ENCODE peak calls at places on chromosomes 11 and 22, in eight cellular contexts. T is sigmoid colon, R is stomach, W is suprapubic skin, P is A549, K is tibial nerve, F is K562, I is GM12878. Y is an unnamed sample. For H3K9me3, the result is how much of the 10 kb centered on the place peaks cover.

GRCh38 chr11:76448506-76448905 is 3.7 kb downstream of the EMSY start:
- DNase-seq in T (no peak), R (no peak), W (no peak), P (no peak), K (no peak), F (no peak), I (no peak), Y (no peak)

GRCh38 chr11:86183694-86184093 is 60.9 kb upstream of the EED start:
- DNase-seq in T (no peak), R (no peak), W (no peak), P (no peak), K (no peak), F (peak), I (no peak), Y (no peak)

GRCh38 chr11:83008581-83008923 is 63.1 kb downstream of the RAB30 start:
- DNase-seq in T (no peak), R (no peak), W (no peak), P (no peak), K (no peak), F (no peak), I (no peak), Y (no peak)

GRCh38 chr11:121692236-121692635 is 239.5 kb upstream of the SORL1-AS1 start:
- DNase-seq in T (no peak), R (no peak), W (no peak), P (no peak), K (no peak), F (no peak), I (no peak), Y (no peak)

GRCh38 chr11:20661445-20661844 is 7.9 kb upstream of the NELL1 start:
- DNase-seq in T (no peak), R (no peak), W (no peak), P (no peak), K (no peak), F (no peak), I (no peak), Y (no peak)

GRCh38 chr11:90468923-90469322 is 246.1 kb upstream of the CHORDC1 start:
- DNase-seq in T (no peak), R (no peak), W (no peak), P (peak), K (no peak), F (no peak), I (no peak), Y (no peak)

GRCh38 chr22:17972385-17973181 is 51.8 kb downstream of the MICAL3 start:
- DNase-seq in T (no peak), R (no peak), W (no peak), P (peak), K (no peak), F (no peak), I (no peak), Y (peak)

GRCh38 chr11:87031433-87032170 is 6.1 kb upstream of the TMEM135 start:
- DNase-seq in T (no peak), R (no peak), W (no peak), P (no peak), K (no peak), F (no peak), I (no peak), Y (no peak)

GRCh38 chr11:121870202-121871045 is 245.6 kb downstream of the BLID start:
- DNase-seq in T (no peak), R (no peak), W (no peak), P (no peak), K (no peak), F (no peak), I (no peak), Y (no peak)

DNA sequence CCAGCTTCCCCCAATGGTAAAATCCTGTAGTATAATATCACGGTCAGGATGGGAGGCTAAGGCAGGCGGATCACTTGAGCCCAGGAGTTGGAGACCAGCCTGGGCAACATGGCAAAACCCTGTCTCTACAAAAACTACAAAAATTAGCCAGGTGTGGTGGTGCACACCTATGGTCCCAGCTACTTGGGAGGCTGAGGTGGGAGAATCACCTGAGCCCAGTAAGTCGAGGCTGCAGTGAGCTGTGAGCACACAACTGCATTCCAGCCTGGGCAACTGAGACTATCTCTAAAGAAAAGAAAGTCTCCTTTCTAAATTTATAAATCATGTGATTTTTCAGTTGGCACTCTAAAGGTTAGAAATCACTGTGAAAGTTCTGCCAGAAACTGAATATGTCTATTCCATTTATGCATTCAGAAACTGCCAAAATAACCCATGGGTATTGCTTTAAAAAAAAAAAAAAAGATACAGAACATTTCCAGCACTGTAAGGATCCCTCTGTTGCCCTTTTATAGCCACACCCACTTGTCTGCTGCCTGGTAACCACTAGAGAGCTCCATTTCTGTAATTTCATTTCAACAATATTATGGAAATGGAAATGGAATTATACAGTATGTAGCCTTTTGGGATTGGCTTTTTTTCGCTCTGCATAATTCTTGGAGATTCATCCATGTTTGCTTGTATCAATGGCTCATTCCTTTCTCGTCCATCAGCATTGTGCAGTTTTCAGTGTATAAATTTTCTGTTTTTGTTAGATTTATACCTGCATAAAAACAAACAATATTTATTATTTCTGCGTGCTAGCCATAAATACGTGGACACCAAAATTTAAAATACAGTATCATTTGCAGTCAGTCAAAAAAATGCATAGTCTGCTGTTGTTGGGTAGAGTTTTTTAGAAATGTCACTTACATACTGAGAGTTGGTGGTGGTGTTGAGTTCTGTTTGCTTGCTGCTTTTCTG is 9.4 kb downstream of the CDC45 start:
- DNase-seq in T (no peak), R (no peak), W (no peak), P (peak), K (no peak), F (peak), I (no peak), Y (no peak)
- TF ChIP-seq CTCF in T (no peak), R (no peak), W (no peak), P (no peak), K (no peak), F (no peak), I (no peak), Y (no peak)

GRCh38 chr11:99383628-99384300 is 363.0 kb downstream of the CNTN5 start:
- DNase-seq in T (no peak), R (no peak), W (no peak), P (no peak), K (no peak), F (no peak), I (no peak), Y (no peak)
- H3K9me3 ChIP-seq in T (under half), R (under half), W (under half), P (under half), K (under half), F (under half), I (under half), Y (under half)

DNA sequence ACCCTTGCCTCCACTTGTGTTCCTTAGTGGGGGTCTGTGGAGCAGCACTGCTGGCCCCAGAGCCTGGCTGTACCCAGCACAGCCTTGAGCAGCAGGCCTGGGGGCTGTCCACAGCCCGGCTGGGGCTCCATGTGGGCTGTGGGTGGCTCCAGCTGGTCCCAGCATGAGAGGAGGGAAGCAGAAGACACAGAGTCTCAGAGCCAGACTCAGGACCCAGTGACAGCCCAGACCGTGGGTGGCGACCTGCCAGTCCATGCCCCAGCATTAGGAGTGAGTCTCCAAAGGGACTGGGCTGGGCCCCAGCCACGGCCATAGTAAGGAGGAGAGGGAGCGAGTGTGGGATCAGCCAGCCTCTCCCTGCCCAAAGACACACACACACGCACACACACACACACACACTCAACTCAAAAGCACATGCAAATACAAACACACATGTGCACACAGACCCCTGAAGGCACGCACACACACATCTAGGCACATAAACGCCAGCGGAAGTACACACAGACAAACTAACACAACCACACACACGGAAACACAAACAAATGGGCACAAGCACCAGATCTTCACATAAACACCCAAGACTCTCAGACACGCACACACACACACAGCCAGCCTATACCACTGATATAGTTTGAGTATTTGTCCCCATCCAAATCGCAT is 16.7 kb upstream of the LRRC10B start:
- DNase-seq in T (no peak), R (no peak), W (no peak), P (no peak), K (no peak), F (no peak), I (no peak), Y (no peak)
- TF ChIP-seq EP300 in T (no peak), R (no peak), W (no peak), P (no peak), K (no peak), F (no peak), I (no peak), Y (no peak)

GRCh38 chr11:96218013-96218412 is 125.0 kb downstream of the MAML2 start:
- DNase-seq in T (no peak), R (no peak), W (no peak), P (no peak), K (no peak), F (no peak), I (no peak), Y (no peak)

GRCh38 chr11:96215094-96215782 is 127.8 kb downstream of the MAML2 start:
- DNase-seq in T (no peak), R (no peak), W (no peak), P (peak), K (no peak), F (peak), I (peak), Y (peak)

GRCh38 chr11:96215826-96216225 is 127.2 kb downstream of the MAML2 start:
- DNase-seq in T (no peak), R (no peak), W (no peak), P (no peak), K (no peak), F (no peak), I (no peak), Y (no peak)

GRCh38 chr11:96218901-96219300 is 124.1 kb downstream of the MAML2 start:
- DNase-seq in T (no peak), R (no peak), W (no peak), P (no peak), K (no peak), F (no peak), I (no peak), Y (no peak)

GRCh38 chr11:96217206-96217605 is 125.8 kb downstream of the MAML2 start:
- DNase-seq in T (no peak), R (no peak), W (no peak), P (no peak), K (no peak), F (no peak), I (no peak), Y (no peak)
- TF ChIP-seq CTCF in T (no peak), R (no peak), W (no peak), P (no peak), K (no peak), F (no peak), I (no peak), Y (no peak)

GRCh38 chr11:50155508-50155907 is 122.8 kb downstream of the OR4C45 start:
- DNase-seq in T (no peak), R (no peak), W (no peak), P (no peak), K (no peak), F (no peak), I (no peak), Y (no peak)
- H3K9me3 ChIP-seq in T (under half), R (under half), W (under half), P (under half), K (under half), F (under half), I (under half), Y (under half)

DNA sequence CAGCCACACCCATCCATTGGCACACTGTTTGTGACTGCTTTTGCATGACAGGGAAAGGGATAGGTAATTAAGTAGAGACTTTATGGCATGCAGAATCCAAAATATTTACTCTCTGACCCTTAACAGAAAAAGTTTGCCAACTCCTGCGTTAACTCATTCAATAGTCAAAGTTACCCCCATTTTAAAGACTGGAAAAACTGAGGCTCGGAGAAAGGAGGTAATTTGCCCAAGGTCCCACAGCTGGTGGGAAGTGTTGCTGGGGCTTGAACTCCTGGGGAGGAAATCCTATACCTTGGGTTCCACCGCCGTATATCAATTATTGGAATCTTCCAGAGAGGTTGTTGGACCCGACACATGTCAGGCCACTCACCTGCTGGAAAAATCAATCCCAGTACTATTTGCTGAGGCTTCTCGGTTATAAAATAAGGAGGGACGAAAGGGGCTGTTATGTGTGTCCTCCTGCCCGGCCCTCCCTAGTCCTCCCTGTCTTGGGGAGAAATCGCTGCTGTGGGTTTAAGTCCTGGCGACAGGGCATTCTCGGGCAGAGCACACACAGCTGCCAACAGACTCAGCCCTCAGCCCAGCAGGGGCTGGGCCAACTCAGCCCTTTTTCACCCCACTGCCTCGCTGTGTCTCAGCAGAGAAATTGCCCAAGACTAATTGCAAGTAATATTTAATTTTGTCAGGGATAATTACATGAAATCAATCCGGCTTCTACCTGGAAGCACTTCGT is 29.8 kb downstream of the MN1 start:
- DNase-seq in T (no peak), R (no peak), W (no peak), P (no peak), K (no peak), F (no peak), I (no peak), Y (no peak)
- TF ChIP-seq EP300 in T (no peak), R (no peak), W (no peak), P (no peak), K (no peak), F (no peak), I (no peak), Y (no peak)

GRCh38 chr22:47449508-47450270 is 687.2 kb downstream of the TBC1D22A start:
- DNase-seq in T (no peak), R (no peak), W (no peak), P (no peak), K (no peak), F (no peak), I (no peak), Y (no peak)

GRCh38 chr22:47450876-47451475 is 688.5 kb downstream of the TBC1D22A start:
- DNase-seq in T (no peak), R (no peak), W (no peak), P (no peak), K (no peak), F (no peak), I (no peak), Y (no peak)

GRCh38 chr22:47453049-47453448 is 690.6 kb downstream of the TBC1D22A start:
- DNase-seq in T (no peak), R (no peak), W (no peak), P (no peak), K (no peak), F (no peak), I (no peak), Y (no peak)

GRCh38 chr22:47448231-47449035 is 686.0 kb downstream of the TBC1D22A start:
- DNase-seq in T (no peak), R (no peak), W (no peak), P (no peak), K (no peak), F (no peak), I (no peak), Y (no peak)

DNA sequence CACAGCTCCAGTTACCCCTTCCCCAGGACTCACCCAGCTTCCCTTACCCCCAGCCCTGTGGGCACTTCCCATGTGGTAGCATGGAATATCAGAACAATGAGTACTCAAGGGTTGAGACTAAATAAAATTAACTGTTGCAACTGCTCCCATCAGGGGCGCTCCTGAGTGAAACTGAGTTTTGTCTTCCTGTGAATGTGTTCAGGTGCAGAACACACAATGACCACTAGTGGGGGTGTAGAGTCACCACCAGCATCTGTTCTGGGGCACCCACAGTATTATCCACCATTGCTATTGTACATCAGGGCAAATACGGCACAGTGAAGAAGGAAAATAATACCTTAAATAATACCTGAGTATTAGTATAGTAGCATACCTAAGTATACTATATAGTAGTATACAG is 689.7 kb downstream of the TBC1D22A start:
- DNase-seq in T (no peak), R (no peak), W (no peak), P (peak), K (no peak), F (peak), I (no peak), Y (no peak)
- TF ChIP-seq CTCF in T (no peak), R (no peak), W (peak), P (no peak), K (no peak), F (peak), I (peak), Y (no peak)

DNA sequence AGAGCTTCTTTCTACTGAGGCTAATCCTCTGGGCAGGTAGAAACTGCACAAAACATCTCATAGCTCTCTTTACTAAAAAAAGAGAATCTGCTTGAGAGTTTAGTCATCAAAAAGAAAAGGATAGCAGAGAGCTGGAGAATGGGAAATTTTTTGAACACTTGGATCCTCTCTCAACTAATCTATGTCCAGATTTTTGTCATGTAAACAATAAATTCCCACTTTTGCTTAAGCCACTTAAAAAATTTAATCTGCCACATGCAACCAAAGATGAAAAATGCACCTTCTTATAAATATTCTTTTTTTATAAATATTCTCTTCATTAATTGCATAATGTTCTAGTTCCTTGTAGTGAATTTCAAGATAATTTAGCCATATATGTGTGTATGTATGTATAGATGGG is 10.5 kb downstream of the OR5D16 start:
- DNase-seq in T (no peak), R (no peak), W (no peak), P (no peak), K (no peak), F (no peak), I (no peak), Y (no peak)
- H3K9me3 ChIP-seq in T (under half), R (under half), W (under half), P (under half), K (under half), F (under half), I (under half), Y (under half)

GRCh38 chr11:100932474-100933100 is 197.0 kb downstream of the PGR start:
- DNase-seq in T (no peak), R (no peak), W (no peak), P (peak), K (no peak), F (peak), I (no peak), Y (no peak)

GRCh38 chr11:100928426-100928825 is 201.2 kb downstream of the PGR start:
- DNase-seq in T (no peak), R (no peak), W (no peak), P (no peak), K (no peak), F (no peak), I (no peak), Y (no peak)

GRCh38 chr11:100927579-100927978 is 202.0 kb downstream of the PGR start:
- DNase-seq in T (no peak), R (no peak), W (no peak), P (no peak), K (no peak), F (no peak), I (no peak), Y (no peak)

GRCh38 chr11:100929377-100929776 is 200.2 kb downstream of the PGR start:
- DNase-seq in T (no peak), R (no peak), W (no peak), P (no peak), K (no peak), F (no peak), I (no peak), Y (no peak)

DNA sequence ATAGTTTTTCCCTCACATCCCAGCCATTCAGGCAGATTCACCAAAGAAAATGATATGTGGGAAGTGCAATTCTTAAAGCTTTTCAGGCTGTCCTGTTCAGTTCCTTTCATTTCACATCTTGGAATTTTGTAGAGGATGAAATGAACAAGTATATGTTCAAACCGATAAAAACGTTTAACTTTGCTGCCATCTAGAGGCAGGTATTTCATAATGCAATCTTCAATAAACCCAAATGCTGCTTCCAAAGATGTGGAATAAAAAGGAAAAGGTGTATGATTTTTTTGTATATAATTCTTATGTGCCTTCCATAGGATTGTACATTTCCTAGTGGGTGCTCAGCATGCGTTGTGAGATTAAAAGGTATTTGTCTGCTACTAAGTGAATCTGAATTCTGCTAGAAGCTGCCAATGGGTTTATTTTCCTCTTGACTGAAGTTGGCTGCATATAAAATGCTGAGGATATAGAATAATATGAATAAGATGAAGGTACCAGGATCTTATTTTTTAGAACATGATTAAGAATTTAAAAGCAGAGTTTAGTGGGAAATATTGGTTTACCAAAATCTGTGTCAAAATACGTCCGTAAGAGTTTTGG is 199.3 kb downstream of the PGR start:
- DNase-seq in T (no peak), R (no peak), W (no peak), P (peak), K (no peak), F (peak), I (no peak), Y (no peak)
- TF ChIP-seq EP300 in T (no peak), R (no peak), W (no peak), P (no peak), K (no peak), F (no peak), I (no peak), Y (no peak)